ENCODE peak calls at places on chromosomes 11 and 22, in five cellular contexts. One of them, this sample, is unnamed.

GRCh38 chr11:134702827-134703226 is 290.8 kb upstream of the B3GAT1 start:
- DNase-seq in AG04450: no peak
- DNase-seq in CD4-positive, CD25-positive, alpha-beta regulatory T cell: no peak
- DNase-seq in A549: no peak
- DNase-seq in HAP-1: no peak
- DNase-seq in this sample: no peak

GRCh38 chr11:31922450-31922849 is 111.3 kb upstream of the PAX6 start:
- DNase-seq in AG04450: no peak
- DNase-seq in CD4-positive, CD25-positive, alpha-beta regulatory T cell: no peak
- DNase-seq in A549: no peak
- DNase-seq in HAP-1: no peak
- DNase-seq in this sample: peak; percentile 20

GRCh38 chr11:75346912-75347647 is 4.4 kb downstream of the ARRB1 start:
- DNase-seq in AG04450: no peak
- DNase-seq in CD4-positive, CD25-positive, alpha-beta regulatory T cell: no peak
- DNase-seq in A549: no peak
- DNase-seq in HAP-1: no peak
- DNase-seq in this sample: no peak

GRCh38 chr22:29751139-29751538 is 15.7 kb downstream of the ZMAT5 start:
- DNase-seq in AG04450: no peak
- DNase-seq in CD4-positive, CD25-positive, alpha-beta regulatory T cell: peak; percentile 35
- DNase-seq in A549: no peak
- DNase-seq in HAP-1: no peak
- DNase-seq in this sample: no peak

GRCh38 chr11:46666982-46667590 is 33.3 kb downstream of the ARHGAP1 start:
- DNase-seq in AG04450: no peak
- DNase-seq in CD4-positive, CD25-positive, alpha-beta regulatory T cell: no peak
- DNase-seq in A549: no peak
- DNase-seq in HAP-1: no peak
- DNase-seq in this sample: no peak

GRCh38 chr11:41050791-41051190 is 408.7 kb downstream of the LRRC4C start:
- DNase-seq in AG04450: no peak
- DNase-seq in CD4-positive, CD25-positive, alpha-beta regulatory T cell: no peak
- DNase-seq in A549: no peak
- DNase-seq in HAP-1: no peak
- DNase-seq in this sample: no peak

GRCh38 chr11:122230387-122230760 is 114.4 kb upstream of the BLID start:
- DNase-seq in AG04450: no peak
- DNase-seq in CD4-positive, CD25-positive, alpha-beta regulatory T cell: no peak
- DNase-seq in A549: no peak
- DNase-seq in HAP-1: no peak
- DNase-seq in this sample: no peak

GRCh38 chr11:8382436-8383053 is 118.9 kb upstream of the LMO1 start:
- DNase-seq in AG04450: no peak
- DNase-seq in CD4-positive, CD25-positive, alpha-beta regulatory T cell: no peak
- DNase-seq in A549: no peak
- DNase-seq in HAP-1: no peak
- DNase-seq in this sample: no peak

GRCh38 chr11:6219359-6219758 is 14.0 kb downstream of the C11orf42 start:
- DNase-seq in AG04450: peak; percentile 48
- DNase-seq in CD4-positive, CD25-positive, alpha-beta regulatory T cell: no peak
- DNase-seq in A549: peak; percentile 25
- DNase-seq in HAP-1: no peak
- DNase-seq in this sample: no peak

GRCh38 chr22:36327922-36328551 is 59.7 kb downstream of the MYH9 start:
- DNase-seq in AG04450: peak; percentile 64
- DNase-seq in CD4-positive, CD25-positive, alpha-beta regulatory T cell: no peak
- DNase-seq in A549: no peak
- DNase-seq in HAP-1: no peak
- DNase-seq in this sample: no peak

GRCh38 chr11:62497132-62497915 is 49.3 kb downstream of the AHNAK start:
- DNase-seq in AG04450: no peak
- DNase-seq in CD4-positive, CD25-positive, alpha-beta regulatory T cell: peak; percentile 13
- DNase-seq in A549: peak; percentile 85
- DNase-seq in HAP-1: no peak
- DNase-seq in this sample: peak; percentile 41

GRCh38 chr11:8767466-8768142 is 85.0 kb downstream of the RPL27A start:
- DNase-seq in AG04450: no peak
- DNase-seq in CD4-positive, CD25-positive, alpha-beta regulatory T cell: no peak
- DNase-seq in A549: no peak
- DNase-seq in HAP-1: no peak
- DNase-seq in this sample: no peak

GRCh38 chr11:94958118-94958517 is 15.2 kb downstream of the CWC15 start:
- DNase-seq in AG04450: no peak
- DNase-seq in CD4-positive, CD25-positive, alpha-beta regulatory T cell: no peak
- DNase-seq in A549: no peak
- DNase-seq in HAP-1: no peak
- DNase-seq in this sample: no peak
- H3K4me3 ChIP-seq in AG04450: no peak overlapping the region
- H3K4me3 ChIP-seq in CD4-positive, CD25-positive, alpha-beta regulatory T cell: no peak overlapping the region
- H3K4me3 ChIP-seq in A549: no peak overlapping the region
- H3K4me3 ChIP-seq in HAP-1: no peak overlapping the region
- H3K4me3 ChIP-seq in this sample: no peak overlapping the region

DNA sequence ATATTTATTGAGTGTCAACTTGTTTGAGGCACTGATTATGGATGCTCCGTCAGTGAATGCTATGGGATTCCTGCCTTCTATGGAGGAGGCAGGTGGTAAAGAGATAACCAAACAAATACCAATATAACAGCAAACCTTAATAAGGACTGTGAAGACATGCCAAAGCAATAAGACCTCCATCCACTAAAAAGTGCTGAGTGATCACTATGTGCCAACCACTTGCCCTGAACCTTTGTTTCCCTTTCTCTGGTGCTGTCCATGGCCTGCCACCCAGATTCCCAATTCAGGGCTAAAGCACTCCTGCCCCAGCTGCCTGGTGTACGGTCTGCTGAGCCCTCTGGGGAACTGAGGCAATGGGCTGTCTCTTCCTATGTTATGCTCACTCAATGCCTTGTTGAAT is 1074.9 kb downstream of the OPCML start:
- DNase-seq in AG04450: no peak
- DNase-seq in CD4-positive, CD25-positive, alpha-beta regulatory T cell: no peak
- DNase-seq in A549: no peak
- DNase-seq in HAP-1: no peak
- DNase-seq in this sample: no peak
- H3K4me3 ChIP-seq in AG04450: no peak overlapping the region
- H3K4me3 ChIP-seq in CD4-positive, CD25-positive, alpha-beta regulatory T cell: no peak overlapping the region
- H3K4me3 ChIP-seq in A549: no peak overlapping the region
- H3K4me3 ChIP-seq in HAP-1: no peak overlapping the region
- H3K4me3 ChIP-seq in this sample: no peak overlapping the region

GRCh38 chr11:65710424-65710823 is 1.6 kb upstream of the KAT5 start:
- DNase-seq in AG04450: no peak
- DNase-seq in CD4-positive, CD25-positive, alpha-beta regulatory T cell: no peak
- DNase-seq in A549: no peak
- DNase-seq in HAP-1: no peak
- DNase-seq in this sample: no peak
- H3K4me3 ChIP-seq in AG04450: no peak overlapping the region
- H3K4me3 ChIP-seq in CD4-positive, CD25-positive, alpha-beta regulatory T cell: no peak overlapping the region
- H3K4me3 ChIP-seq in A549: no peak overlapping the region
- H3K4me3 ChIP-seq in HAP-1: no peak overlapping the region
- H3K4me3 ChIP-seq in this sample: no peak overlapping the region

GRCh38 chr22:39454385-39454871 is 2.4 kb upstream of the MGAT3 start:
- DNase-seq in AG04450: no peak
- DNase-seq in CD4-positive, CD25-positive, alpha-beta regulatory T cell: no peak
- DNase-seq in A549: peak; percentile 64
- DNase-seq in HAP-1: no peak
- DNase-seq in this sample: no peak

GRCh38 chr22:39449708-39450107 is 7.1 kb upstream of the MGAT3 start:
- DNase-seq in AG04450: no peak
- DNase-seq in CD4-positive, CD25-positive, alpha-beta regulatory T cell: no peak
- DNase-seq in A549: no peak
- DNase-seq in HAP-1: no peak
- DNase-seq in this sample: peak; percentile 56

GRCh38 chr22:39450258-39450955 is 6.4 kb upstream of the MGAT3 start:
- DNase-seq in AG04450: no peak
- DNase-seq in CD4-positive, CD25-positive, alpha-beta regulatory T cell: no peak
- DNase-seq in A549: no peak
- DNase-seq in HAP-1: no peak
- DNase-seq in this sample: no peak

GRCh38 chr22:39453765-39454378 is 2.9 kb upstream of the MGAT3 start:
- DNase-seq in AG04450: no peak
- DNase-seq in CD4-positive, CD25-positive, alpha-beta regulatory T cell: no peak
- DNase-seq in A549: no peak
- DNase-seq in HAP-1: no peak
- DNase-seq in this sample: no peak

GRCh38 chr22:39452740-39453040 is 4.1 kb upstream of the MGAT3 start:
- DNase-seq in AG04450: no peak
- DNase-seq in CD4-positive, CD25-positive, alpha-beta regulatory T cell: no peak
- DNase-seq in A549: no peak
- DNase-seq in HAP-1: no peak
- DNase-seq in this sample: no peak
- H3K4me3 ChIP-seq in AG04450: no peak overlapping the region
- H3K4me3 ChIP-seq in CD4-positive, CD25-positive, alpha-beta regulatory T cell: no peak overlapping the region
- H3K4me3 ChIP-seq in A549: no peak overlapping the region
- H3K4me3 ChIP-seq in HAP-1: no peak overlapping the region
- H3K4me3 ChIP-seq in this sample: no peak overlapping the region

GRCh38 chr11:114296979-114297372 is 777 bp downstream of the NNMT start:
- DNase-seq in AG04450: no peak
- DNase-seq in CD4-positive, CD25-positive, alpha-beta regulatory T cell: no peak
- DNase-seq in A549: no peak
- DNase-seq in HAP-1: no peak
- DNase-seq in this sample: no peak
- H3K4me3 ChIP-seq in AG04450: peak overlapping the region; percentile 67
- H3K4me3 ChIP-seq in CD4-positive, CD25-positive, alpha-beta regulatory T cell: no peak overlapping the region
- H3K4me3 ChIP-seq in A549: peak overlapping the region; percentile 75
- H3K4me3 ChIP-seq in HAP-1: no peak overlapping the region
- H3K4me3 ChIP-seq in this sample: no peak overlapping the region

DNA sequence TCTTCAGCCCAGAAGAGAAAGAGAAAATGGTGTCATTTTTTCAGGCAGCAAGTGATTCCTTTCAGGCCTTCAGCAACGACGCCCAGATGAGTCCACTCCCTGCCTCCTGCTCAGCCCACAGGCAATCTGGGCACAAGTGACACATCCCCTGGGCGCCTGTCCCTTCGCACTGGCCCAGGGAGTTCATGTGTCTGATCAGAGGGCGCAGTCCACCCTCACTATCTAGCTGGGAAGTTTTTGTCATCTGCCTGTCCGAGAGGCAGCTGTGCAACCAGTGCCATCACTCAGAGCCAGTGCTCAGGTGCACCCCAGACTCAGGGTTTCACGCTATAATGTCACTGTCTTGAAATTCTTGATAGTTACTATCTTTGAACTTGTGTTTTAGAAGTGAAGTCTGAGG is 1.4 kb upstream of the KCNQ1OT1 start:
- DNase-seq in AG04450: no peak
- DNase-seq in CD4-positive, CD25-positive, alpha-beta regulatory T cell: no peak
- DNase-seq in A549: no peak
- DNase-seq in HAP-1: no peak
- DNase-seq in this sample: no peak
- H3K4me3 ChIP-seq in AG04450: no peak overlapping the region
- H3K4me3 ChIP-seq in CD4-positive, CD25-positive, alpha-beta regulatory T cell: no peak overlapping the region
- H3K4me3 ChIP-seq in A549: no peak overlapping the region
- H3K4me3 ChIP-seq in HAP-1: no peak overlapping the region
- H3K4me3 ChIP-seq in this sample: peak overlapping the region; percentile 74

DNA sequence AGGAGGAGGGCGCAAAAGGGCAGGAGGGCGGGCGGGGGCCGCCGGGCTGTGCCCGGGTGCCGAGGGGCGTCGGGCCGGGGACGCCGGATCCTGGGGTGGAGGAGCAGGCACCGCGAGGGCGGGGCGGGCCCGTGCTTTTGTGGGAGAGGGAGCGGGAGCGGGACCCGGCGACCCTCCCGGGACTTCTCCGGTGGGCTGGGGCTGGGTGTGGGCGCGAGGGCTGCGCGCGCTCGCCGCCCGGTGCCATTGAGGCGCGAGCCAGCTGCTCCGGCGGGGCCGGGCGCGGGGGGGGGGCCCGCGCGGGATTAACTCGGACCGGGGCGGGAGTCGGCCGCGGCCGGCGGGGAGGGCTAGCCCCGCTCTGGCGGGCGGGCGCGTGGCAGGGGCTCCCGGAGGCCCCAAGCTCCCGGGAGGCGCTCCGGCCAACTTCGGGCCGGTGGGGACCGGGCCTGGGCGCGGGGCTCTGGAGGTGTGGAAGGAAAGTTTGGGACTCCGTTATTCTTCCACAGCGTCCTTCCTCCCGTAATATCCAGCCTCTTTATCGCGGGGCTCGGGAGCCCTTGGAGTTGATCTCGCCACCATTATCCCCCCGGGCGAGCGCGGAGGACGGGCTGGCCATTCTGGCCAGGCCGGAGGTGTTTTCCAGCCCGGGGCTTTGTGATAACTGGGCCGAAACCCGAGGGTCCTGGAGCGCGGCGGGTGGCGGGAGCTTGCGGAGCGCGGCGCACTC is 941 bp downstream of the CECR2 start:
- DNase-seq in AG04450: no peak
- DNase-seq in CD4-positive, CD25-positive, alpha-beta regulatory T cell: no peak
- DNase-seq in A549: no peak
- DNase-seq in HAP-1: no peak
- DNase-seq in this sample: no peak
- H3K4me3 ChIP-seq in AG04450: no peak overlapping the region
- H3K4me3 ChIP-seq in CD4-positive, CD25-positive, alpha-beta regulatory T cell: no peak overlapping the region
- H3K4me3 ChIP-seq in A549: peak overlapping the region; percentile 51
- H3K4me3 ChIP-seq in HAP-1: peak overlapping the region; percentile 74
- H3K4me3 ChIP-seq in this sample: no peak overlapping the region

DNA sequence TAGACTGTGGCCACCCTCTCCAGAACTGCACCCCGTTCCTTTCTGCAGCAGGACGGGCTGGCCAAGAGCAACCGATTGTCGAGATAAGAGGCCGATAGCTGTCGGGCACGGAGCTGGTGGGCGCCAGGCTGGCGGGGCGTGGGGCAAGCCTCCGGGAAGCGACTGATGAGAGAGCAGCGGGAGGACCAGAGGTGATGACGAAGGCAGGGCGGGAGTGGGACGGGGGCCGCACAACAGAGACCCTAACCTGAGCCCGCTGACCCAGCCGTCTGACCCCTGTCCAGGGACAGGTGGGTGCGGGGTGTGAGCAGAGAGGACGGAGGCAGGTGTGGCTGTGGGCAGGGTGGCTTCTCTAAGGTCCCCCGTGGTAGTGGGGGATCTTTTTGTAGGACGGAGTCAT is 7.3 kb upstream of the BRSK2 start:
- DNase-seq in AG04450: no peak
- DNase-seq in CD4-positive, CD25-positive, alpha-beta regulatory T cell: no peak
- DNase-seq in A549: no peak
- DNase-seq in HAP-1: no peak
- DNase-seq in this sample: no peak
- H3K4me3 ChIP-seq in AG04450: no peak overlapping the region
- H3K4me3 ChIP-seq in CD4-positive, CD25-positive, alpha-beta regulatory T cell: no peak overlapping the region
- H3K4me3 ChIP-seq in A549: no peak overlapping the region
- H3K4me3 ChIP-seq in HAP-1: no peak overlapping the region
- H3K4me3 ChIP-seq in this sample: no peak overlapping the region